ENCODE peak calls at places on chromosome 9, in eight cellular contexts. O is mucosa of descending colon; A is activated CD4-positive, alpha-beta T cell treated with anti-CD3 and anti-CD28 coated beads, Interleukin-2, amount 50 U/mL, for 48 hours; N is aorta; I is GDM1; F is NCI-H510A treated with DMSO at 0.1 percent for 48 hours; J is amygdala; Q is hippocampal formation. L is an unnamed sample.
A peak's percentile ranks its signal among the peaks of the same experiment; 100 is the strongest.

GRCh38 chr9:34510032-34510431 is 12.8 kb downstream of the ENHO start:
- DNase-seq in N (no peak), F (no peak), A (no peak), Q (no peak), O (no peak), I (no peak), J (no peak), L (no peak)

GRCh38 chr9:25691786-25692185 is 13.5 kb upstream of the TUSC1 start:
- DNase-seq in I (no peak), O (no peak), A (no peak), N (no peak), Q (no peak), F (no peak), J (no peak), L (no peak)

GRCh38 chr9:16571127-16571848 is 299.2 kb downstream of the BNC2 start:
- DNase-seq in A (no peak), J (no peak), I (no peak), O (no peak), F (no peak), Q (no peak), N (no peak), L (no peak)

GRCh38 chr9:129785866-129786265 is 17.1 kb upstream of the TOR1B start:
- DNase-seq in J (no peak), N (no peak), O (no peak), I (no peak), Q (no peak), F (no peak), A (no peak), L (no peak)

GRCh38 chr9:12878342-12878978 is 103.6 kb downstream of the LURAP1L start:
- DNase-seq in I (no peak), O (no peak), J (no peak), N (no peak), A (no peak), F (peak; percentile 13), Q (no peak), L (no peak)

GRCh38 chr9:117979914-117980313 is 275.7 kb downstream of the TLR4 start:
- DNase-seq in A (no peak), N (no peak), Q (no peak), O (no peak), I (no peak), F (no peak), J (no peak), L (no peak)

GRCh38 chr9:10983251-10983650 is 370.4 kb upstream of the PTPRD start:
- DNase-seq in O (no peak), A (no peak), N (no peak), F (no peak), Q (no peak), J (no peak), I (no peak), L (no peak)

GRCh38 chr9:132752877-132753592 is 82.8 kb downstream of the GTF3C4 start:
- DNase-seq in A (no peak), J (no peak), O (no peak), Q (no peak), I (no peak), F (no peak), N (peak; percentile 53), L (peak; percentile 75)

GRCh38 chr9:81499571-81499970 is 189.8 kb downstream of the TLE1 start:
- DNase-seq in N (no peak), I (no peak), J (no peak), F (no peak), Q (no peak), O (no peak), A (no peak), L (no peak)

GRCh38 chr9:136050706-136051567 is 44.2 kb downstream of the NACC2 start:
- DNase-seq in J (no peak), N (no peak), Q (no peak), A (no peak), F (no peak), I (no peak), O (peak; percentile 52), L (peak; percentile 89)

GRCh38 chr9:4640027-4640426 is 22.1 kb upstream of the PLPP6 start:
- DNase-seq in J (no peak), O (no peak), I (no peak), A (peak; percentile 46), Q (no peak), F (peak; percentile 8), N (no peak), L (no peak)

GRCh38 chr9:120723547-120723946 is 9.3 kb upstream of the MEGF9 start:
- DNase-seq in O (no peak), I (no peak), F (no peak), Q (no peak), J (no peak), A (no peak), N (no peak), L (no peak)

GRCh38 chr9:68685770-68686169 is 19.3 kb upstream of the PIP5K1B start:
- DNase-seq in J (no peak), Q (no peak), O (no peak), N (no peak), A (peak; percentile 48), F (no peak), I (no peak), L (no peak)

GRCh38 chr9:14251146-14252071 is 62.5 kb downstream of the NFIB start:
- DNase-seq in O (peak; percentile 71), N (peak; percentile 86), F (peak; percentile 89), I (no peak), J (peak; percentile 29), Q (peak; percentile 65), A (no peak), L (no peak)

GRCh38 chr9:5013379-5013778 is 28.3 kb downstream of the JAK2 start:
- DNase-seq in J (no peak), Q (no peak), I (no peak), O (no peak), F (no peak), A (no peak), N (no peak), L (no peak)

GRCh38 chr9:136349546-136349945 is 14.0 kb downstream of the DNLZ start:
- DNase-seq in J (no peak), F (no peak), A (no peak), I (no peak), Q (no peak), N (no peak), O (no peak), L (no peak)

GRCh38 chr9:132547976-132548730 is 34.3 kb upstream of the BARHL1 start:
- DNase-seq in Q (no peak), F (no peak), N (peak; percentile 55), A (no peak), J (no peak), I (no peak), O (no peak), L (no peak)

GRCh38 chr9:114180701-114181582 is 25.6 kb downstream of the COL27A1 start:
- DNase-seq in Q (no peak), A (no peak), J (no peak), O (no peak), N (peak; percentile 67), F (no peak), I (no peak), L (no peak)

GRCh38 chr9:79583957-79584654 is 12.3 kb downstream of the TLE4 start:
- DNase-seq in O (peak; percentile 67), F (no peak), I (peak; percentile 48), Q (no peak), A (peak; percentile 43), J (no peak), N (no peak), L (peak; percentile 81)

GRCh38 chr9:12777149-12778010 is 2.6 kb downstream of the LURAP1L start:
- DNase-seq in N (no peak), O (no peak), A (no peak), F (peak; percentile 24), I (no peak), J (no peak), Q (no peak), L (no peak)

GRCh38 chr9:126984969-126985368 is 70.4 kb downstream of the RALGPS1 start:
- DNase-seq in Q (no peak), N (no peak), J (no peak), F (no peak), I (no peak), A (no peak), O (peak; percentile 56), L (no peak)

GRCh38 chr9:121353246-121353975 is 16.6 kb downstream of the STOM start:
- DNase-seq in J (no peak), F (no peak), Q (no peak), I (no peak), A (peak; percentile 32), O (no peak), N (no peak), L (no peak)

GRCh38 chr9:114308361-114308950 is 14.4 kb upstream of the ORM1 start:
- DNase-seq in A (no peak), N (peak; percentile 61), I (no peak), O (peak; percentile 26), J (no peak), Q (no peak), F (no peak), L (peak; percentile 76)

GRCh38 chr9:121636411-121636865 is 15.0 kb upstream of the DAB2IP start:
- DNase-seq in Q (no peak), A (no peak), I (no peak), O (peak; percentile 10), F (no peak), J (peak; percentile 34), N (no peak), L (no peak)